ENCODE peak calls at places on chromosomes 13 and 19, in four cellular contexts. U, N, Y and L are unnamed samples.

GRCh38 chr19:32350492-32350891 is 5.1 kb downstream of the ZNF507 start:
- DNase-seq in U (no peak), N (no peak), Y (no peak), L (no peak)

GRCh38 chr13:42786696-42787095 is 5.3 kb downstream of the FAM216B start:
- DNase-seq in U (no peak), N (no peak), Y (no peak), L (no peak)

GRCh38 chr19:35248310-35249145 is at the start of gene LSR:
- DNase-seq in U (no peak), N (peak; percentile 95), Y (no peak), L (peak; percentile 85)

GRCh38 chr19:35908010-35908441 is at the start of gene TYROBP:
- DNase-seq in U (peak; percentile 81), N (no peak), Y (no peak), L (no peak)

GRCh38 chr19:46218160-46218559 is 11.4 kb upstream of the IGFL1 start:
- DNase-seq in U (no peak), N (peak; percentile 74), Y (no peak), L (peak; percentile 62)

GRCh38 chr19:11541238-11541637 is 2.6 kb downstream of the CNN1 start:
- DNase-seq in U (no peak), N (no peak), Y (no peak), L (no peak)

GRCh38 chr13:77521595-77522367 is 13.7 kb upstream of the SCEL start:
- DNase-seq in U (no peak), N (peak; percentile 55), Y (no peak), L (no peak)

GRCh38 chr19:36527873-36528193 is 238 bp downstream of the ZNF260 start:
- DNase-seq in U (no peak), N (no peak), Y (no peak), L (no peak)

GRCh38 chr19:52397310-52398090 is at the start of gene ZNF528:
- DNase-seq in U (peak; percentile 99), N (peak; percentile 85), Y (peak; percentile 88), L (peak; percentile 69)

GRCh38 chr19:55809381-55810058 is 22.3 kb downstream of the NLRP11 start:
- DNase-seq in U (no peak), N (peak; percentile 31), Y (no peak), L (no peak)

GRCh38 chr13:67137044-67137735 is 92.9 kb downstream of the PCDH9 start:
- DNase-seq in U (no peak), N (no peak), Y (no peak), L (no peak)

GRCh38 chr19:23475477-23475876 is 80.2 kb upstream of the ZNF91 start:
- DNase-seq in U (no peak), N (no peak), Y (no peak), L (no peak)

GRCh38 chr13:64855506-64855905 is 2374.6 kb downstream of the PCDH9 start:
- DNase-seq in U (no peak), N (no peak), Y (no peak), L (no peak)

GRCh38 chr13:38514575-38514974 is 164.9 kb downstream of the UFM1 start:
- DNase-seq in U (no peak), N (no peak), Y (no peak), L (no peak)

GRCh38 chr19:54179921-54180452 is 7.0 kb upstream of the TMC4 start:
- DNase-seq in U (no peak), N (peak; percentile 98), Y (no peak), L (peak; percentile 59)

GRCh38 chr13:109180905-109181425 is 551.6 kb downstream of the MYO16 start:
- DNase-seq in U (no peak), N (no peak), Y (no peak), L (no peak)

GRCh38 chr13:30047154-30047874 is 196.9 kb upstream of the UBL3 start:
- DNase-seq in U (no peak), N (no peak), Y (no peak), L (no peak)
- TF ChIP-seq CTCF in U (no peak), N (no peak), Y (no peak), L (no peak)

GRCh38 chr13:25980255-25980654 is 71.6 kb downstream of the SHISA2 start:
- DNase-seq in U (no peak), N (peak; percentile 80), Y (no peak), L (no peak)
- TF ChIP-seq CTCF in U (peak; percentile 14), N (peak; percentile 70), Y (peak; percentile 8), L (peak; percentile 27)

GRCh38 chr19:4645718-4646117 is 6.4 kb downstream of the TNFAIP8L1 start:
- DNase-seq in U (no peak), N (no peak), Y (no peak), L (no peak)

GRCh38 chr19:4650159-4650558 is 10.8 kb downstream of the TNFAIP8L1 start:
- DNase-seq in U (no peak), N (no peak), Y (no peak), L (no peak)

GRCh38 chr19:4649392-4650094 is 10.2 kb downstream of the TNFAIP8L1 start:
- DNase-seq in U (no peak), N (no peak), Y (no peak), L (no peak)

GRCh38 chr19:4652075-4652474 is 12.8 kb downstream of the TNFAIP8L1 start:
- DNase-seq in U (no peak), N (no peak), Y (no peak), L (no peak)

GRCh38 chr19:4647676-4648644 is 8.6 kb downstream of the TNFAIP8L1 start:
- DNase-seq in U (peak; percentile 85), N (peak; percentile 74), Y (no peak), L (no peak)
- TF ChIP-seq CTCF in U (peak; percentile 29), N (peak; percentile 48), Y (no peak), L (no peak)

GRCh38 chr19:3360494-3361383 is 5.6 kb upstream of the NFIC start:
- DNase-seq in U (peak; percentile 90), N (no peak), Y (no peak), L (no peak)
- TF ChIP-seq CTCF in U (no peak), N (no peak), Y (no peak), L (no peak)

GRCh38 chr13:51594432-51594831 is 10.2 kb downstream of the WDFY2 start:
- DNase-seq in U (no peak), N (no peak), Y (no peak), L (no peak)

GRCh38 chr13:51603716-51604115 is 19.5 kb downstream of the WDFY2 start:
- DNase-seq in U (no peak), N (no peak), Y (no peak), L (no peak)

GRCh38 chr13:51601601-51602348 is 17.5 kb downstream of the WDFY2 start:
- DNase-seq in U (no peak), N (no peak), Y (no peak), L (no peak)

GRCh38 chr13:51600703-51601102 is 16.4 kb downstream of the WDFY2 start:
- DNase-seq in U (no peak), N (no peak), Y (no peak), L (no peak)

DNA sequence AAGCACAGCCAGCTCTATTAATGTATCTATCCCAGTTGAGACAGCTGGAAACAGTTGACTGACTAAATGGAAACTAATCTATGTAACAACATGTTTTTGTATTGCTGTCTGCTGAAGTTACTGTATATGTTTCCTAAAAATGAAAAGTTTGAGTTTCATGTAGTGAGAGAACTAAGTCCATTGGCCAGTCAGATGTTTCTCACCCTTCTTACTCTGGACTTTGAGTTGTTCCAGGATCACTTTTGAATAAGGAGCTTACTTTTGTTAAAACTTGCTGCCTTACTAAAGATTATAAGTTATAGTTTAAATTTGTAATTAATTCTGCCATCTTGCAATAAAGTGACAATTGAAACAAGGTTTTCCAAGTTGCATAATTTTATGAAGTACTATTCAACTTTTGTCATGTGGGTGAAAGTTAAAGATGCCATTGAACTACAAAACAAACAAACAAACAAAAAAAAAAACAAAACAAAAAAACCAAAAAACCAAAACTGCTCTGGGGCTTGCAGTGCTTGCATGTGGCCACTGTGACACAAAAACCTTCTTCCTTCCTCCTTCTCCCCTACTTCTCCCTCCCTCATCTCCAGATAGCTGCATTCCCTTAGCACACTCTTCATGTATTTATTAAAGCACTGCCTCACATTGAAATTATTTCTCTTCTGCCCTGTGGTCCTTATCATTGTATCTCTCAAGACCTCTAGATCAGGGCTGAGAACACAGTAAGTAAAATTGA is 15.3 kb downstream of the WDFY2 start:
- DNase-seq in U (no peak), N (no peak), Y (no peak), L (no peak)
- TF ChIP-seq CTCF in U (no peak), N (peak; percentile 22), Y (no peak), L (no peak)

DNA sequence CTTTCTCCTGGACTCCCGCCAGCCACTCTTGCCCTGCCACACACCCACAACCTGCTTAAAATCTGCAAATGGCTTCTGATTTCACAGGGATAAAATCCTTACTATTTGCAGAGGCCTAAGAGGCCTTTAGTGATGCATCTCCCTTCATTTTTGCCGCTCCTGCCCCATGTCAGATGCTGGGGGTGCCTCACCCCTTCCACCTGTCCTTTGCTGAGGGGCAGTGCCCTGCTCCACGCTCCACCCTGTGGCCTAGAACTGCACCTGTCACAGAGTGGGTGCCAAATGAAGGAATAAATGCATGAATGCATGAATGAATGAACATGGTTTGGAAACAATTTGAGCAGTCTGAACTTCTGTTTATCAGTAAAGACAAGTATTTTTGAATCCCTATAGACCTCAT is 34.1 kb upstream of the UQCRFS1 start:
- DNase-seq in U (no peak), N (no peak), Y (no peak), L (no peak)
- TF ChIP-seq CTCF in U (no peak), N (peak; percentile 55), Y (no peak), L (peak; percentile 28)